ENCODE peak calls at places on chromosome 13, in seven cellular contexts. C is IMR-90, B is endothelial cell of umbilical vein, U is fibroblast of lung, L is H1, N is neural progenitor cell, T is H9. M is an unnamed sample. For H4K20me1 and H3K4me1, the result is how much of the 10 kb centered on the place peaks cover.

GRCh38 chr13:39110518-39111097 is 72.4 kb downstream of the NHLRC3 start:
- DNase-seq in C (no peak), B (no peak), U (no peak), L (no peak), N (no peak), T (no peak), M (no peak)

GRCh38 chr13:58302349-58302748 is 670.8 kb downstream of the PCDH17 start:
- DNase-seq in C (no peak), B (no peak), U (no peak), L (no peak), N (no peak), T (no peak), M (no peak)

GRCh38 chr13:95420501-95420900 is 119.2 kb upstream of the ABCC4 start:
- DNase-seq in C (no peak), B (no peak), U (no peak), L (no peak), N (peak), T (no peak), M (peak)

GRCh38 chr13:36718146-36718545 is 44.3 kb downstream of the SERTM1 start:
- DNase-seq in C (peak), B (no peak), U (no peak), L (no peak), N (no peak), T (no peak), M (peak)

GRCh38 chr13:50969691-50970090 is 60.1 kb downstream of the RNASEH2B start:
- DNase-seq in C (no peak), B (no peak), U (peak), L (no peak), N (peak), T (peak), M (peak)

GRCh38 chr13:94415484-94415883 is 64.0 kb downstream of the DCT start:
- DNase-seq in C (no peak), B (no peak), U (no peak), L (no peak), N (peak), T (no peak), M (no peak)

GRCh38 chr13:26022538-26023292 is 29.1 kb downstream of the SHISA2 start:
- DNase-seq in C (peak), B (no peak), U (peak), L (no peak), N (no peak), T (no peak), M (peak)

GRCh38 chr13:20428666-20429644 is 96.7 kb downstream of the CRYL1 start:
- DNase-seq in C (peak), B (no peak), U (no peak), L (no peak), N (no peak), T (no peak), M (peak)

GRCh38 chr13:42569576-42570344 is 4.2 kb upstream of the TNFSF11 start:
- DNase-seq in C (no peak), B (no peak), U (no peak), L (no peak), N (no peak), T (no peak), M (no peak)

GRCh38 chr13:92461831-92462230 is 764.8 kb upstream of the GPC6 start:
- DNase-seq in C (no peak), B (no peak), U (no peak), L (no peak), N (no peak), T (no peak), M (no peak)

GRCh38 chr13:41001695-41002094 is 17.4 kb downstream of the ELF1 start:
- DNase-seq in C (no peak), B (no peak), U (no peak), L (no peak), N (no peak), T (no peak), M (no peak)
- H4K20me1 ChIP-seq in C (under half), B (under half), U (under half), L (under half), N (under half), T (under half), M (under half)

GRCh38 chr13:21684576-21684975 is 13.7 kb downstream of the FGF9 start:
- DNase-seq in C (peak), B (no peak), U (peak), L (no peak), N (no peak), T (no peak), M (no peak)
- H3K4me1 ChIP-seq in C (under half), B (under half), U (under half), L (under half), N (under half), T (under half), M (under half)

DNA sequence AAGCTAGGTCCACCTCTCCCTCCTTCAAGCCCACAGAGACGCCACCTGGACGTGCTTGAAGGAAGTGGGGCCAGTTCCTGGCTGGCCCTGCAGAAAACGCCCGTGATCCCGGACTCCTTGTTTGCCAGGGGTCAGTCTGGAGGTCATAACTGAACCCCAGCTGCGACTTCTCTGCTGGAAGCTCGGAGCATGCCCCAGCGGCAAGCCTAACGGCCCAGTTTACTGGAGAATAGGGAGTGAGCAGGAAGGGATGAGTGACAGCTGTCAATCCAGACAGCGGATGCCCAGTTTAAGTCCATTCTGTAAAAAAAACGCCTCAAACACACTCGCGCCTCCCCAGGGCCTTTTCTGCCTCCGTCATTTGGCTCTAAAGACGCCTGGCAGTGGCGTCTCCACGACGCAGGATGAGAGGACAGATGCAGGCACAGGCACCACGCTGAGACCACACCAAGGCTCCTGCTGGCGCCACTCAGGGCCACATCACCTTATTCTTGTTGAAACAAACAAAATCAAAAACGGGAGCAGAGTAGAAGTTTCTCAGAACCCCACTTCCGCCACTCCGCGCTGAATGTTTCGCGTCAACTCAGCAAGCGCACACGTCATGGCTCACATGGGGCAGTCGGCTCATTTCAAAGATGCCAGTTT is 57.6 kb downstream of the RASA3 start:
- DNase-seq in C (no peak), B (no peak), U (no peak), L (no peak), N (no peak), T (no peak), M (no peak)
- H3K27ac ChIP-seq in C (no peak), B (no peak), U (no peak), L (no peak), N (no peak), T (no peak), M (no peak)

DNA sequence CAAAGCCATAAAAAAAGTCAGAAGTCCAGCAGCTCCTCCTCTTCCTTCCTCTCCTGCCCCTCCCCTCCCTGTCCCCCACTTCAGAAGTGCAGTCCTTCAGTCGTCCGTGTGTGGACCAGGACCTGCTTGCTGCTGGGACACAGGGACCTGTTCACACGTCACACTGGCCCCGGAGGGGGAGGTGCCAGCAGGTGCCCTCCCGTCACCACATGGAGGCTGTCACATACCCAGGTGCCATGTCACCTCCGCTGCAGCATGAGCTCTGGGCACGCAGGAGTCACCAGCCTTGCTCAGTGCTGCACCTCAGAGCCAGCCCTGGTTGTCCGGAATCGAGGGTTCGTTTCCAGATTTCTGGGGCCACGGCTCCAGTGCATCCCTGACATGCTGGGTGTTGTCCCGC is 3.9 kb upstream of the MCF2L start:
- DNase-seq in C (no peak), B (no peak), U (no peak), L (no peak), N (no peak), T (no peak), M (no peak)
- H4K20me1 ChIP-seq in C (under half), B (under half), U (under half), L (under half), N (half or more), T (under half), M (under half)

GRCh38 chr13:46307554-46307953 is 79.5 kb downstream of the RUBCNL start:
- DNase-seq in C (no peak), B (peak), U (no peak), L (no peak), N (no peak), T (no peak), M (peak)
- H3K4me1 ChIP-seq in C (under half), B (under half), U (under half), L (under half), N (under half), T (under half), M (under half)

DNA sequence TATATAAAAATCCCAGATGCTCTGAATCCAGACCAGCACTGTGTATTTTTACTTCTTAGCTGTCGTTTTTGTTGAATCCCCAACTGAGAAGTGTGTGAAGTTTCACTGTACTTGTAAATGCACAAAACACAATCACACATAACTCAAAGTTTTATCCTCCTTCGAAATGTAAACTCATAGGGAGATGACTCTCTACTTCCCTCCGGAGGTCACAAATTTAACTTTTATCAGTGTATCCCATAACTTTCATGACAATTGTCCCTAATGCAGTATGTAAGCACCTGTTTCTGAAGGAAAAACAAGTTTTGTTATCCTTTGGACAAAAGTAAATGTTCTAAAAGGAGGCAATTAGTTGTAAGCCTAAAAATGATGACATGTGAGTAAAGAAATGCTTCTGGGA is 665.0 kb upstream of the SLITRK6 start:
- DNase-seq in C (no peak), B (no peak), U (peak), L (no peak), N (peak), T (no peak), M (no peak)
- H3K27ac ChIP-seq in C (no peak), B (no peak), U (no peak), L (no peak), N (no peak), T (no peak), M (no peak)

GRCh38 chr13:99305180-99305965 is 1.8 kb downstream of the GPR183 start:
- DNase-seq in C (no peak), B (no peak), U (no peak), L (no peak), N (no peak), T (no peak), M (no peak)
- H4K20me1 ChIP-seq in C (under half), B (under half), U (under half), L (under half), N (under half), T (under half), M (under half)

GRCh38 chr13:29499766-29500165 is 95.7 kb downstream of the SLC7A1 start:
- DNase-seq in C (no peak), B (no peak), U (no peak), L (no peak), N (no peak), T (no peak), M (no peak)

GRCh38 chr13:29501674-29502073 is 93.8 kb downstream of the SLC7A1 start:
- DNase-seq in C (no peak), B (no peak), U (no peak), L (no peak), N (no peak), T (no peak), M (no peak)

GRCh38 chr13:29502391-29503008 is 93.0 kb downstream of the SLC7A1 start:
- DNase-seq in C (no peak), B (no peak), U (no peak), L (no peak), N (no peak), T (no peak), M (no peak)

GRCh38 chr13:29498426-29499040 is 97.0 kb downstream of the SLC7A1 start:
- DNase-seq in C (no peak), B (no peak), U (no peak), L (no peak), N (no peak), T (no peak), M (no peak)

DNA sequence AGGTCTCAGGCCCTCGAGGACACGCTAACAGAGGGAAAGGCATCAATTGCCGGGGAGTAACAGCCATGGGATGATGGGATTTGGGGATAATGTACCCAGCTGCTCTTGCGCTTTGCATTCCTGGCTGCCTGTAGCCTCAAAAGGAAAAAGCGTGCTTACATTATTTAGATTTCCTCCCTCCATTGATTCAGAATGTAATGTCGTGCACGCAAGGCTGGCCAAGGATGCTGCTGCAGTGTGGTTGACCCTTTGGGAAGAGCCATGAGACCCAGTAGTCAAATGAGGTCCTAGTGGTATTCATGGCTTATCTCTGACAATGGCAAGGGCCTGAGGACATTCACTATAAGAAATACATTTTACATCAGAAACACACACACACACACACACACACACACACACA is 95.1 kb downstream of the SLC7A1 start:
- DNase-seq in C (no peak), B (no peak), U (no peak), L (no peak), N (no peak), T (no peak), M (no peak)
- H3K4me1 ChIP-seq in C (under half), B (under half), U (under half), L (under half), N (under half), T (under half), M (under half)

M was measured in mammary epithelial cell.